ENCODE peak calls at places on chromosomes 1 and 21, in nine cellular contexts. One of them, this sample, is unnamed.

GRCh38 chr1:215104283-215104682 is 21.7 kb downstream of the KCNK2 start:
- DNase-seq in GM12865: no peak
- DNase-seq in lower lobe of right lung: no peak
- DNase-seq in bronchial epithelial cell: peak
- DNase-seq in neural progenitor cell: no peak
- DNase-seq in AG04450: no peak
- DNase-seq in ovary: no peak
- DNase-seq in CD8-positive, alpha-beta T cell: no peak
- DNase-seq in uterus: no peak
- DNase-seq in this sample: no peak

GRCh38 chr1:221878134-221878533 is 136.2 kb upstream of the DUSP10 start:
- DNase-seq in neural progenitor cell: no peak
- DNase-seq in bronchial epithelial cell: peak
- DNase-seq in uterus: no peak
- DNase-seq in lower lobe of right lung: no peak
- DNase-seq in GM12865: peak
- DNase-seq in CD8-positive, alpha-beta T cell: no peak
- DNase-seq in ovary: no peak
- DNase-seq in AG04450: no peak
- DNase-seq in this sample: peak

GRCh38 chr21:28922368-28922767 is 70.3 kb downstream of the LTN1 start:
- DNase-seq in AG04450: no peak
- DNase-seq in ovary: no peak
- DNase-seq in GM12865: no peak
- DNase-seq in lower lobe of right lung: no peak
- DNase-seq in neural progenitor cell: peak
- DNase-seq in CD8-positive, alpha-beta T cell: no peak
- DNase-seq in bronchial epithelial cell: no peak
- DNase-seq in uterus: no peak
- DNase-seq in this sample: no peak

GRCh38 chr1:201888282-201889033 is at the start of gene SHISA4:
- DNase-seq in uterus: peak
- DNase-seq in CD8-positive, alpha-beta T cell: no peak
- DNase-seq in GM12865: no peak
- DNase-seq in neural progenitor cell: peak
- DNase-seq in bronchial epithelial cell: peak
- DNase-seq in ovary: peak
- DNase-seq in AG04450: no peak
- DNase-seq in lower lobe of right lung: peak
- DNase-seq in this sample: no peak

GRCh38 chr1:14996133-14997050 is 157.2 kb upstream of the TMEM51 start:
- DNase-seq in uterus: no peak
- DNase-seq in bronchial epithelial cell: peak
- DNase-seq in lower lobe of right lung: no peak
- DNase-seq in AG04450: no peak
- DNase-seq in GM12865: no peak
- DNase-seq in CD8-positive, alpha-beta T cell: no peak
- DNase-seq in ovary: no peak
- DNase-seq in neural progenitor cell: peak
- DNase-seq in this sample: no peak

GRCh38 chr1:10975567-10976326 is 36.7 kb upstream of the TARDBP start:
- DNase-seq in bronchial epithelial cell: peak
- DNase-seq in AG04450: peak
- DNase-seq in GM12865: no peak
- DNase-seq in uterus: peak
- DNase-seq in ovary: no peak
- DNase-seq in CD8-positive, alpha-beta T cell: no peak
- DNase-seq in lower lobe of right lung: no peak
- DNase-seq in neural progenitor cell: peak
- DNase-seq in this sample: no peak

GRCh38 chr1:53982034-53982761 is 35.8 kb downstream of the LDLRAD1 start:
- DNase-seq in uterus: peak
- DNase-seq in AG04450: peak
- DNase-seq in ovary: peak
- DNase-seq in lower lobe of right lung: peak
- DNase-seq in CD8-positive, alpha-beta T cell: no peak
- DNase-seq in GM12865: no peak
- DNase-seq in bronchial epithelial cell: no peak
- DNase-seq in neural progenitor cell: peak
- DNase-seq in this sample: no peak

GRCh38 chr1:207805841-207806421 is 54.1 kb downstream of the CD46 start:
- DNase-seq in neural progenitor cell: no peak
- DNase-seq in CD8-positive, alpha-beta T cell: no peak
- DNase-seq in AG04450: peak
- DNase-seq in ovary: peak
- DNase-seq in lower lobe of right lung: peak
- DNase-seq in GM12865: no peak
- DNase-seq in bronchial epithelial cell: peak
- DNase-seq in uterus: peak
- DNase-seq in this sample: no peak

GRCh38 chr1:228205526-228206436 is 2.1 kb upstream of the OBSCN start:
- DNase-seq in CD8-positive, alpha-beta T cell: no peak
- DNase-seq in GM12865: no peak
- DNase-seq in bronchial epithelial cell: no peak
- DNase-seq in neural progenitor cell: no peak
- DNase-seq in uterus: no peak
- DNase-seq in lower lobe of right lung: no peak
- DNase-seq in ovary: no peak
- DNase-seq in AG04450: no peak
- DNase-seq in this sample: no peak

GRCh38 chr1:88327391-88328267 is 356.4 kb upstream of the PKN2 start:
- DNase-seq in AG04450: peak
- DNase-seq in uterus: peak
- DNase-seq in bronchial epithelial cell: peak
- DNase-seq in GM12865: no peak
- DNase-seq in lower lobe of right lung: no peak
- DNase-seq in neural progenitor cell: no peak
- DNase-seq in ovary: no peak
- DNase-seq in CD8-positive, alpha-beta T cell: no peak
- DNase-seq in this sample: no peak

GRCh38 chr1:65014321-65014720 is 48.0 kb upstream of the JAK1 start:
- DNase-seq in uterus: no peak
- DNase-seq in CD8-positive, alpha-beta T cell: no peak
- DNase-seq in lower lobe of right lung: no peak
- DNase-seq in bronchial epithelial cell: no peak
- DNase-seq in AG04450: no peak
- DNase-seq in GM12865: no peak
- DNase-seq in neural progenitor cell: no peak
- DNase-seq in ovary: no peak
- DNase-seq in this sample: no peak

GRCh38 chr1:14876747-14877146 is 276.8 kb upstream of the TMEM51 start:
- DNase-seq in AG04450: no peak
- DNase-seq in GM12865: peak
- DNase-seq in lower lobe of right lung: no peak
- DNase-seq in ovary: no peak
- DNase-seq in bronchial epithelial cell: peak
- DNase-seq in uterus: no peak
- DNase-seq in CD8-positive, alpha-beta T cell: no peak
- DNase-seq in neural progenitor cell: no peak
- DNase-seq in this sample: no peak

GRCh38 chr1:15835205-15835740 is 12.2 kb upstream of the SPEN start:
- DNase-seq in CD8-positive, alpha-beta T cell: no peak
- DNase-seq in uterus: no peak
- DNase-seq in neural progenitor cell: peak
- DNase-seq in ovary: no peak
- DNase-seq in bronchial epithelial cell: no peak
- DNase-seq in lower lobe of right lung: no peak
- DNase-seq in AG04450: no peak
- DNase-seq in GM12865: no peak
- DNase-seq in this sample: no peak

GRCh38 chr1:115233598-115233997 is 104.5 kb downstream of the NGF start:
- DNase-seq in CD8-positive, alpha-beta T cell: no peak
- DNase-seq in GM12865: no peak
- DNase-seq in ovary: no peak
- DNase-seq in uterus: no peak
- DNase-seq in neural progenitor cell: no peak
- DNase-seq in bronchial epithelial cell: no peak
- DNase-seq in AG04450: no peak
- DNase-seq in lower lobe of right lung: no peak
- DNase-seq in this sample: no peak

GRCh38 chr1:113765306-113765705 is 6.0 kb upstream of the PHTF1 start:
- DNase-seq in GM12865: no peak
- DNase-seq in AG04450: no peak
- DNase-seq in uterus: no peak
- DNase-seq in CD8-positive, alpha-beta T cell: no peak
- DNase-seq in neural progenitor cell: no peak
- DNase-seq in lower lobe of right lung: no peak
- DNase-seq in bronchial epithelial cell: no peak
- DNase-seq in ovary: no peak
- DNase-seq in this sample: no peak

GRCh38 chr1:6385673-6386191 is 7.8 kb downstream of the ACOT7 start:
- DNase-seq in bronchial epithelial cell: peak
- DNase-seq in GM12865: no peak
- DNase-seq in AG04450: no peak
- DNase-seq in CD8-positive, alpha-beta T cell: no peak
- DNase-seq in lower lobe of right lung: peak
- DNase-seq in uterus: peak
- DNase-seq in neural progenitor cell: peak
- DNase-seq in ovary: no peak
- DNase-seq in this sample: no peak

GRCh38 chr1:199405634-199406196 is 621.8 kb upstream of the NR5A2 start:
- DNase-seq in GM12865: no peak
- DNase-seq in AG04450: no peak
- DNase-seq in CD8-positive, alpha-beta T cell: no peak
- DNase-seq in ovary: no peak
- DNase-seq in lower lobe of right lung: no peak
- DNase-seq in uterus: no peak
- DNase-seq in neural progenitor cell: no peak
- DNase-seq in bronchial epithelial cell: no peak
- DNase-seq in this sample: no peak

GRCh38 chr1:199404976-199405375 is 622.5 kb upstream of the NR5A2 start:
- DNase-seq in neural progenitor cell: no peak
- DNase-seq in uterus: no peak
- DNase-seq in GM12865: no peak
- DNase-seq in bronchial epithelial cell: no peak
- DNase-seq in lower lobe of right lung: no peak
- DNase-seq in CD8-positive, alpha-beta T cell: no peak
- DNase-seq in ovary: no peak
- DNase-seq in AG04450: peak
- DNase-seq in this sample: no peak

DNA sequence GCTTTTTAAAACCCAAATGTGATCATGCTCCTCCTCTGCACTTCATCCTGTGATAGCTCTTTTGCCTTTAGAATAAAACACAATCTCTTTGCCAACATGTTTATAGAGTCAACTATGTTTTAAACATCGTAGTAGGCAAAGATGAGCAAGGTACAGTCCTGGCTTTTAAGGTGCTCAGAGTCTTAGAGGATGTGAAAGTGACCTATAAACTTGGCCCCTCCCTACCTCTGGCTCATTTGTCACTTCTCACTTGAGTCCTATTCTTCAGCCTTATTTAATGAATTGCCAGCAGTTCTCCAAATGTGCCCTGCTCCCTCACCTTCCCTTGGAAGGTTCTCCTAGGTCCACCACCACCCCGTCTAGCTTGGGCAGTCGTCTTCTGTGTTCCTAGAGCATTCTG is 617.0 kb upstream of the NR5A2 start:
- DNase-seq in lower lobe of right lung: no peak
- DNase-seq in CD8-positive, alpha-beta T cell: no peak
- DNase-seq in bronchial epithelial cell: no peak
- DNase-seq in uterus: no peak
- DNase-seq in GM12865: no peak
- DNase-seq in AG04450: no peak
- DNase-seq in ovary: no peak
- DNase-seq in neural progenitor cell: no peak
- DNase-seq in this sample: no peak
- TF ChIP-seq CTCF in lower lobe of right lung: no peak
- TF ChIP-seq CTCF in CD8-positive, alpha-beta T cell: no peak
- TF ChIP-seq CTCF in bronchial epithelial cell: no peak
- TF ChIP-seq CTCF in uterus: no peak
- TF ChIP-seq CTCF in GM12865: no peak
- TF ChIP-seq CTCF in AG04450: no peak
- TF ChIP-seq CTCF in ovary: no peak
- TF ChIP-seq CTCF in neural progenitor cell: no peak
- TF ChIP-seq CTCF in this sample: no peak

GRCh38 chr1:38476111-38476783 is 383.3 kb downstream of the RRAGC start:
- DNase-seq in neural progenitor cell: peak
- DNase-seq in lower lobe of right lung: peak
- DNase-seq in bronchial epithelial cell: no peak
- DNase-seq in GM12865: peak
- DNase-seq in AG04450: no peak
- DNase-seq in uterus: no peak
- DNase-seq in CD8-positive, alpha-beta T cell: no peak
- DNase-seq in ovary: no peak
- DNase-seq in this sample: no peak
- H3K4me3 ChIP-seq in neural progenitor cell: peak
- H3K4me3 ChIP-seq in lower lobe of right lung: peak
- H3K4me3 ChIP-seq in bronchial epithelial cell: no peak
- H3K4me3 ChIP-seq in GM12865: peak
- H3K4me3 ChIP-seq in AG04450: no peak
- H3K4me3 ChIP-seq in uterus: no peak
- H3K4me3 ChIP-seq in CD8-positive, alpha-beta T cell: no peak
- H3K4me3 ChIP-seq in ovary: no peak
- H3K4me3 ChIP-seq in this sample: peak

GRCh38 chr1:216710598-216711333 is 12.5 kb downstream of the ESRRG start:
- DNase-seq in AG04450: no peak
- DNase-seq in ovary: no peak
- DNase-seq in neural progenitor cell: no peak
- DNase-seq in lower lobe of right lung: no peak
- DNase-seq in GM12865: no peak
- DNase-seq in bronchial epithelial cell: no peak
- DNase-seq in uterus: no peak
- DNase-seq in CD8-positive, alpha-beta T cell: no peak
- DNase-seq in this sample: no peak

GRCh38 chr1:216702170-216702569 is 21.1 kb downstream of the ESRRG start:
- DNase-seq in bronchial epithelial cell: no peak
- DNase-seq in CD8-positive, alpha-beta T cell: no peak
- DNase-seq in neural progenitor cell: no peak
- DNase-seq in ovary: no peak
- DNase-seq in GM12865: peak
- DNase-seq in AG04450: no peak
- DNase-seq in uterus: no peak
- DNase-seq in lower lobe of right lung: no peak
- DNase-seq in this sample: no peak

GRCh38 chr1:216700779-216701178 is 22.4 kb downstream of the ESRRG start:
- DNase-seq in uterus: no peak
- DNase-seq in ovary: no peak
- DNase-seq in bronchial epithelial cell: peak
- DNase-seq in GM12865: no peak
- DNase-seq in AG04450: no peak
- DNase-seq in neural progenitor cell: no peak
- DNase-seq in lower lobe of right lung: no peak
- DNase-seq in CD8-positive, alpha-beta T cell: no peak
- DNase-seq in this sample: no peak

GRCh38 chr1:216710042-216710441 is 13.2 kb downstream of the ESRRG start:
- DNase-seq in bronchial epithelial cell: no peak
- DNase-seq in uterus: no peak
- DNase-seq in ovary: no peak
- DNase-seq in GM12865: no peak
- DNase-seq in CD8-positive, alpha-beta T cell: no peak
- DNase-seq in AG04450: no peak
- DNase-seq in neural progenitor cell: peak
- DNase-seq in lower lobe of right lung: no peak
- DNase-seq in this sample: no peak

GRCh38 chr1:216705686-216706085 is 17.5 kb downstream of the ESRRG start:
- DNase-seq in AG04450: no peak
- DNase-seq in neural progenitor cell: no peak
- DNase-seq in ovary: no peak
- DNase-seq in GM12865: no peak
- DNase-seq in CD8-positive, alpha-beta T cell: no peak
- DNase-seq in bronchial epithelial cell: peak
- DNase-seq in uterus: no peak
- DNase-seq in lower lobe of right lung: no peak
- DNase-seq in this sample: no peak
- TF ChIP-seq CTCF in AG04450: no peak
- TF ChIP-seq CTCF in neural progenitor cell: no peak
- TF ChIP-seq CTCF in ovary: no peak
- TF ChIP-seq CTCF in GM12865: no peak
- TF ChIP-seq CTCF in CD8-positive, alpha-beta T cell: no peak
- TF ChIP-seq CTCF in bronchial epithelial cell: no peak
- TF ChIP-seq CTCF in uterus: no peak
- TF ChIP-seq CTCF in lower lobe of right lung: no peak
- TF ChIP-seq CTCF in this sample: no peak

GRCh38 chr1:26862781-26863676 is at the start of gene SFN:
- DNase-seq in bronchial epithelial cell: peak
- DNase-seq in GM12865: peak
- DNase-seq in neural progenitor cell: peak
- DNase-seq in AG04450: no peak
- DNase-seq in CD8-positive, alpha-beta T cell: peak
- DNase-seq in ovary: no peak
- DNase-seq in uterus: no peak
- DNase-seq in lower lobe of right lung: peak
- DNase-seq in this sample: no peak
- H3K4me3 ChIP-seq in bronchial epithelial cell: peak
- H3K4me3 ChIP-seq in GM12865: peak
- H3K4me3 ChIP-seq in neural progenitor cell: peak
- H3K4me3 ChIP-seq in AG04450: peak
- H3K4me3 ChIP-seq in CD8-positive, alpha-beta T cell: peak
- H3K4me3 ChIP-seq in ovary: peak
- H3K4me3 ChIP-seq in uterus: no peak
- H3K4me3 ChIP-seq in lower lobe of right lung: peak
- H3K4me3 ChIP-seq in this sample: peak